ENCODE peak calls at places on chromosome 12, in five cellular contexts. L, Y, D, I and R are unnamed samples.

GRCh38 chr12:45946435-45946834 is 43.9 kb downstream of the SCAF11 start:
- DNase-seq in L (no peak), D (no peak), Y (no peak), I (no peak), R (no peak)

GRCh38 chr12:2291182-2291832 is 238.5 kb downstream of the CACNA1C start:
- DNase-seq in L (no peak), I (peak; percentile 30), D (no peak), Y (peak; percentile 50), R (no peak)

GRCh38 chr12:13573698-13574321 is 377.3 kb downstream of the EMP1 start:
- DNase-seq in Y (peak; percentile 58), L (no peak), I (no peak), D (no peak), R (no peak)

GRCh38 chr12:27112891-27113290 is 30.5 kb upstream of the C12orf71 start:
- DNase-seq in L (no peak), Y (no peak), D (no peak), I (no peak), R (no peak)

GRCh38 chr12:100797246-100797645 is 2.7 kb downstream of the ANO4 start:
- DNase-seq in L (no peak), Y (no peak), D (no peak), I (no peak), R (no peak)

GRCh38 chr12:117000316-117000715 is 89.6 kb downstream of the FBXW8 start:
- DNase-seq in D (no peak), L (no peak), I (no peak), Y (no peak), R (no peak)

GRCh38 chr12:89610366-89610765 is 84.5 kb upstream of the POC1B start:
- DNase-seq in L (no peak), Y (peak; percentile 5), I (no peak), D (no peak), R (no peak)

GRCh38 chr12:108337235-108338223 is 1.6 kb downstream of the CMKLR1 start:
- DNase-seq in D (no peak), Y (peak; percentile 14), I (no peak), L (no peak), R (no peak)

GRCh38 chr12:76277480-76277879 is 70.7 kb downstream of the BBS10 start:
- DNase-seq in L (no peak), I (no peak), Y (peak; percentile 68), D (no peak), R (no peak)

GRCh38 chr12:93377252-93377542 is 528 bp upstream of the NUDT4 start:
- DNase-seq in D (no peak), Y (no peak), L (no peak), I (no peak), R (no peak)

GRCh38 chr12:132610896-132611602 is 667 bp upstream of the LRCOL1 start:
- DNase-seq in L (no peak), Y (no peak), D (no peak), I (no peak), R (no peak)

GRCh38 chr12:2876431-2877046 is 435 bp downstream of the FOXM1 start:
- DNase-seq in Y (peak; percentile 25), D (no peak), L (no peak), I (no peak), R (no peak)

GRCh38 chr12:124684971-124685688 is 117.7 kb upstream of the NCOR2 start:
- DNase-seq in Y (peak; percentile 91), D (peak; percentile 63), L (no peak), I (no peak), R (no peak)